ENCODE peak calls at places on chromosomes 6 and 20, in four cellular contexts. D is AG04450, Z is fibroblast of mammary gland, X is upper lobe of right lung. A is an unnamed sample.

GRCh38 chr6:125952764-125953501 is 3.6 kb upstream of the HINT3 start:
- DNase-seq in D (no peak), X (peak), Z (peak), A (no peak)

GRCh38 chr20:44598413-44599290 is 16.3 kb downstream of the PKIG start:
- DNase-seq in Z (no peak), X (no peak), D (no peak), A (no peak)

GRCh38 chr6:75377386-75377785 is 92.8 kb upstream of the TMEM30A start:
- DNase-seq in Z (no peak), X (no peak), D (no peak), A (no peak)

GRCh38 chr6:70051197-70051596 is 184.8 kb downstream of the COL19A1 start:
- DNase-seq in Z (no peak), X (no peak), D (no peak), A (no peak)

GRCh38 chr20:43409041-43409913 is 48.4 kb upstream of the SRSF6 start:
- DNase-seq in X (no peak), D (peak), Z (peak), A (peak)

GRCh38 chr6:34568829-34569228 is 12.7 kb upstream of the SPDEF start:
- DNase-seq in Z (no peak), X (no peak), D (no peak), A (no peak)

GRCh38 chr6:121503633-121504032 is 68.2 kb downstream of the GJA1 start:
- DNase-seq in Z (peak), X (no peak), D (no peak), A (no peak)

GRCh38 chr6:24330137-24330732 is 27.6 kb downstream of the DCDC2 start:
- DNase-seq in Z (no peak), D (no peak), X (no peak), A (peak)

GRCh38 chr20:5827098-5827853 is 77.1 kb downstream of the SHLD1 start:
- DNase-seq in D (no peak), X (no peak), Z (no peak), A (no peak)

GRCh38 chr6:131258816-131259476 is 123.7 kb downstream of the AKAP7 start:
- DNase-seq in Z (no peak), D (no peak), X (no peak), A (peak)

GRCh38 chr20:21396921-21397340 is 395 bp downstream of the NKX2-4 start:
- DNase-seq in D (no peak), X (peak), Z (no peak), A (no peak)

GRCh38 chr6:76771076-76771634 is 692.1 kb downstream of the HTR1B start:
- DNase-seq in Z (no peak), D (no peak), X (no peak), A (no peak)

GRCh38 chr20:4016349-4017050 is 1.1 kb upstream of the RNF24 start:
- DNase-seq in D (no peak), X (no peak), Z (no peak), A (no peak)

GRCh38 chr20:10309326-10309725 is 90.7 kb downstream of the SNAP25 start:
- DNase-seq in Z (peak), X (no peak), D (peak), A (no peak)

GRCh38 chr20:23782366-23782983 is 31.7 kb upstream of the CST1 start:
- DNase-seq in Z (peak), D (no peak), X (no peak), A (no peak)

GRCh38 chr20:35206802-35207201 is 19.7 kb upstream of the MMP24 start:
- DNase-seq in D (no peak), Z (no peak), X (no peak), A (no peak)

GRCh38 chr6:73704260-73704659 is 8.3 kb downstream of the CD109 start:
- DNase-seq in D (peak), Z (peak), X (no peak), A (peak)

GRCh38 chr20:38084425-38084951 is 50.9 kb downstream of the RPRD1B start:
- DNase-seq in Z (no peak), X (no peak), D (peak), A (no peak)

GRCh38 chr6:10084276-10084993 is 330.4 kb downstream of the TFAP2A start:
- DNase-seq in X (no peak), Z (no peak), D (no peak), A (no peak)

GRCh38 chr6:48826884-48827701 is 636.0 kb downstream of the MMUT start:
- DNase-seq in D (peak), X (no peak), Z (peak), A (peak)

GRCh38 chr6:7939864-7940228 is 29.3 kb upstream of the TXNDC5 start:
- DNase-seq in D (no peak), X (no peak), Z (peak), A (no peak)

GRCh38 chr6:168333039-168333438 is 13.5 kb upstream of the DACT2 start:
- DNase-seq in D (no peak), X (no peak), Z (no peak), A (no peak)

GRCh38 chr20:61937146-61937962 is 128.3 kb downstream of the TAF4 start:
- DNase-seq in Z (no peak), D (no peak), X (peak), A (no peak)

GRCh38 chr20:46260480-46260879 is 47.8 kb downstream of the CDH22 start:
- DNase-seq in D (no peak), X (no peak), Z (no peak), A (no peak)

GRCh38 chr6:73742433-73742832 is 46.4 kb downstream of the CD109 start:
- DNase-seq in D (no peak), X (no peak), Z (no peak), A (no peak)

GRCh38 chr20:5848711-5849505 is 98.7 kb downstream of the SHLD1 start:
- DNase-seq in Z (peak), X (no peak), D (no peak), A (no peak)

GRCh38 chr6:159012201-159012600 is 12.2 kb upstream of the RSPH3 start:
- DNase-seq in X (no peak), Z (no peak), D (no peak), A (no peak)

GRCh38 chr6:3841711-3842565 is 7.2 kb upstream of the FAM50B start:
- DNase-seq in D (no peak), Z (peak), X (no peak), A (no peak)

GRCh38 chr6:87848616-87849015 is 146.6 kb upstream of the AKIRIN2 start:
- DNase-seq in X (no peak), D (no peak), Z (no peak), A (no peak)

GRCh38 chr6:11522819-11523218 is 14.7 kb upstream of the TMEM170B start:
- DNase-seq in Z (peak), D (no peak), X (no peak), A (no peak)

GRCh38 chr6:43070028-43070632 is 6.0 kb upstream of the PTK7 start:
- DNase-seq in Z (peak), X (no peak), D (no peak), A (no peak)

DNA sequence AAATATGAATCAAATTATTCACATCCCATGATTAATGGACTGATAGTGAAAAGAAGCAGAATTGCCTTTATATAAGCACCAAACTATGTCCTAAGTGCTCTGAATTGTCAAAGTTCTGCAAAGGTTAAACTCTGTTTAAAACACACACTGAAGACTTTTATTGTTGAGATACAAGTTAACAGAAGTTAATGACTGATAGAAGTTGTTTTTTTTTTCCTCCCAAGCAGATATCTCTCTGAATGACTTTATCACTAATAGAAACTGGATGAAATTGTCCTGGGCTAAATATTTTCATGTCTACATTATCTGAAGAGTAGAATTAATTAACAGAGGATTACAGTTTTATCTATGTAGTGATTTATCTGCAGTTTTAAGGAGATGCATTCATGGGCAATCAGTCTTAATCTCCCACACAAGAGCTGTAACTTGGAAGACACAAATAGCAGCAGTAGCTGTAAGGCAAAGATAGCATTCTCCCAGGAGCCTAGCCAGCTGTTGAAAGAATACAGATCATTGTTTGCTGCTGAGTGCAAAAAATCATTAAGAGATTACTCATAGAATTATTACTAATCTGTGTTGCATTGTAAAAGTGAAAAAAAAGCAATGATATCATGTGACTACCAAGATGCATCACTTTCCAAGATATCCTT is 49.9 kb downstream of the BMP5 start:
- DNase-seq in Z (peak), D (peak), X (no peak), A (peak)
- H3K4me3 ChIP-seq in Z (no peak), D (no peak), X (no peak), A (no peak)

GRCh38 chr6:15678514-15678913 is 15.7 kb upstream of the DTNBP1 start:
- DNase-seq in X (no peak), Z (no peak), D (no peak), A (no peak)

GRCh38 chr6:15674690-15675386 is 12.0 kb upstream of the DTNBP1 start:
- DNase-seq in D (no peak), Z (no peak), X (no peak), A (no peak)

GRCh38 chr6:15672291-15672690 is 9.5 kb upstream of the DTNBP1 start:
- DNase-seq in D (no peak), X (no peak), Z (no peak), A (no peak)

GRCh38 chr6:15677822-15678221 is 15.0 kb upstream of the DTNBP1 start:
- DNase-seq in D (no peak), Z (no peak), X (no peak), A (no peak)

DNA sequence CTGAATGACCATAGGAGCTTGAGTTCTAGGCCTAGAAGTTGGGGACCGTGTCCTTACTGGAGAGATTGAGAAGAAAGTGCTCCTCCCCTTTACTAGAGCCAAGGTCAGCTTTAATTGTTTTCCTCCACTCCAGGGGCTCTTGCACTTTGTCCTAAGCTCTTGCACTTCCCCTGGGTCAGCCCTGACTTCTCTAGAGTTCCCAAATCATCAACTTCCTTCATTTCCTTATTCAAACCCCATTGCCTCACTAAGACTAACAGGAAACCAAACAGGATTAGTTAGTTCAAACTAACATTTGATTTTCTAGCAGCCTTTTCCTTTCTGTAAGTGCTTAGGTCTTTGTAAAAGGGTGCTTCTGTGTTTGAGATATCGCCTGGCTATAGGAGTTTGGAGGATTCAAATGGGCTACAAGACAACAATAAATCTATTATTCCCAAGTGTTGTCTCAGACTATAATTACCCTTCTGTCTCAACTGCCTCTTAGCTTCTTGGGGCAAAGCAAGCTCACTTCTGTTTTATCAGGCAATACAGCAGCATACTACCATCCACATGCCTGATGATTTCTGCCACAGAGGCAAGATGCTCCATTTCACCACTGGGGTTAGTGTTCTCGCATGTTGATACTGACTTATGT is 12.8 kb upstream of the DTNBP1 start:
- DNase-seq in D (no peak), X (no peak), Z (no peak), A (no peak)
- TF ChIP-seq CTCF in D (no peak), X (no peak), Z (no peak), A (no peak)

GRCh38 chr6:111254779-111255166 is 167.5 kb downstream of the SLC16A10 start:
- DNase-seq in Z (no peak), X (no peak), D (no peak), A (no peak)

GRCh38 chr6:111256646-111257045 is 169.3 kb downstream of the SLC16A10 start:
- DNase-seq in Z (no peak), D (no peak), X (no peak), A (no peak)

GRCh38 chr6:111250743-111251406 is 163.6 kb downstream of the SLC16A10 start:
- DNase-seq in Z (no peak), X (no peak), D (no peak), A (no peak)

GRCh38 chr6:111252451-111252850 is 165.1 kb downstream of the SLC16A10 start:
- DNase-seq in D (no peak), Z (no peak), X (no peak), A (no peak)

GRCh38 chr6:111253999-111254778 is 166.9 kb downstream of the SLC16A10 start:
- DNase-seq in Z (no peak), X (no peak), D (no peak), A (no peak)
- H3K4me3 ChIP-seq in Z (no peak), X (no peak), D (no peak), A (no peak)

DNA sequence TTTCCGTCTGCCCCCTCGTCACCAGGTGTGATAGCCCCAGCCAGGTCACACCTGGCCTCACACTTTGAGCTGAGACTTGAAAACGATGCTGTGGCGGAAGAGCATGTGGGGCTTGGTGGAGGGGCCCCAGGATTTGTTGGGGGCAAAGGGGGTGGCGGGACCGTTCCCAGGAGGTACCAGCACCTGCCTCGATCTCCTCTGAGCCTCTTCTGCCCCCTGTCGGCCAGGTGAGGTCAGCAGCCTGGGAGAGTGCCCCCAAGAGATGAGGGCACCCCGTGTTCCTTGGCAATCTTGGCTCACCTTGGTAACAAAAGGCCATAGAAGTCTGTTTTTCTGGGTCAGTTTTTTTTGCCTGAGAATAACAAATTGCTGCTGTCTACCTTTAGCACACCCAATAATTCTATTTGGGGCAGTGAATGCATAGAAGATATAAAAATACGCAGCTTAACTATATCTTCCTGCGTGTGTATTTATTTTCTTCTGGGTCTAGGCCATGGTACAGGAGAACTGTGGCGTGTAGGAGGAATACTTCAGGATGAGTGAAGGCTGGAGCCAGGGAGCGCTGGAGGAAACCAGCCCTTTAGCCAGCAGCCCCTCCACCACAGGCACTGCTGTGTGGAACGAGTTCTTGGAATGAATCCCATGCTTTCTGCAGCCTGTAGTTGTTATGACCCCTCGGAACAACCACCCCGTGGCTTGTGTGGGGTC is 25.2 kb downstream of the SPATA2 start:
- DNase-seq in X (no peak), Z (no peak), D (no peak), A (no peak)
- TF ChIP-seq CTCF in X (peak), Z (peak), D (no peak), A (peak)